ENCODE peak calls at places on chromosome 11, in four cellular contexts. B is AG10803, I is HFFc6, H is lung. U is an unnamed sample.

GRCh38 chr11:736431-736830 is 10.8 kb upstream of the TALDO1 start:
- DNase-seq in I (peak; percentile 12), B (no peak), H (no peak), U (no peak)

GRCh38 chr11:27085115-27085514 is 44.5 kb downstream of the BBOX1 start:
- DNase-seq in B (no peak), I (no peak), H (no peak), U (no peak)

GRCh38 chr11:86818466-86819282 is 18.3 kb downstream of the PRSS23 start:
- DNase-seq in I (peak; percentile 71), H (no peak), B (peak; percentile 77), U (no peak)

GRCh38 chr11:10623797-10624761 is 55.6 kb upstream of the LYVE1 start:
- DNase-seq in I (no peak), H (peak; percentile 71), B (no peak), U (no peak)

GRCh38 chr11:71451596-71452353 is 1.2 kb upstream of the NADSYN1 start:
- DNase-seq in B (no peak), I (no peak), H (no peak), U (peak; percentile 71)

GRCh38 chr11:93100211-93100610 is 97.6 kb downstream of the SLC36A4 start:
- DNase-seq in I (peak; percentile 76), B (peak; percentile 18), H (no peak), U (no peak)

GRCh38 chr11:65425971-65426838 is 3.6 kb downstream of the NEAT1 start:
- DNase-seq in B (peak; percentile 83), H (no peak), I (peak; percentile 91), U (no peak)

GRCh38 chr11:46769636-46770221 is 50.7 kb downstream of the F2 start:
- DNase-seq in B (no peak), I (no peak), H (no peak), U (no peak)

GRCh38 chr11:57480409-57481137 is 20.2 kb downstream of the RTN4RL2 start:
- DNase-seq in B (no peak), H (peak; percentile 75), I (peak; percentile 48), U (peak; percentile 89)

GRCh38 chr11:70331901-70332300 is 61.4 kb downstream of the PPFIA1 start:
- DNase-seq in B (no peak), I (no peak), H (no peak), U (no peak)

GRCh38 chr11:112212710-112213109 is 13.5 kb upstream of the PTS start:
- DNase-seq in I (no peak), B (no peak), H (no peak), U (no peak)

GRCh38 chr11:66329165-66329673 is 7.0 kb downstream of the RIN1 start:
- DNase-seq in H (no peak), I (no peak), B (no peak), U (no peak)

GRCh38 chr11:94876222-94876621 is 97.1 kb downstream of the CWC15 start:
- DNase-seq in I (no peak), B (no peak), H (peak; percentile 25), U (no peak)

GRCh38 chr11:45560935-45561330 is 104.5 kb downstream of the CHST1 start:
- DNase-seq in H (no peak), B (no peak), I (no peak), U (no peak)

GRCh38 chr11:85665756-85666155 is 827 bp upstream of the CREBZF start:
- DNase-seq in B (no peak), H (no peak), I (no peak), U (no peak)

U was measured in colonic mucosa.